ENCODE peak calls at places on chromosome 1, in five cellular contexts. C is GM03348; U is T-helper 9 cell; P is heart left ventricle; I is activated CD4-positive, alpha-beta T cell treated with anti-CD3 and anti-CD28 coated beads, Interleukin-2, amount 10 ng/mL, durations not matched to agents 7 days and 5 days. F is an unnamed sample.

GRCh38 chr1:37177230-37177864 is 143.0 kb upstream of the GRIK3 start:
- DNase-seq in I (peak; percentile 33), U (no peak), P (no peak), C (no peak), F (peak; percentile 28)

GRCh38 chr1:218347316-218347712 is 2.2 kb downstream of the TGFB2 start:
- DNase-seq in P (no peak), C (peak; percentile 17), I (no peak), U (no peak), F (peak; percentile 55)

GRCh38 chr1:21385022-21385421 is 54.9 kb upstream of the NBPF3 start:
- DNase-seq in U (no peak), P (no peak), C (no peak), I (no peak), F (no peak)

GRCh38 chr1:223429313-223429731 is 36.1 kb downstream of the CCDC185 start:
- DNase-seq in I (no peak), U (no peak), P (peak; percentile 42), C (peak; percentile 73), F (peak; percentile 59)

GRCh38 chr1:55211909-55212308 is 3.3 kb downstream of the USP24 start:
- DNase-seq in I (no peak), P (no peak), C (no peak), U (no peak), F (no peak)

GRCh38 chr1:231241751-231242150 is 739 bp downstream of the GNPAT start:
- DNase-seq in I (peak; percentile 7), U (no peak), P (peak; percentile 36), C (peak; percentile 39), F (peak; percentile 25)

GRCh38 chr1:172206256-172206655 is 214.2 kb upstream of the C1orf105 start:
- DNase-seq in C (no peak), U (no peak), P (no peak), I (no peak), F (no peak)

GRCh38 chr1:161307892-161308638 is 1.7 kb downstream of the MPZ start:
- DNase-seq in I (no peak), U (no peak), C (no peak), P (no peak), F (no peak)

GRCh38 chr1:184222561-184223157 is 164.2 kb upstream of the C1orf21 start:
- DNase-seq in I (peak; percentile 38), U (peak; percentile 11), C (peak; percentile 83), P (peak; percentile 42), F (peak; percentile 46)

GRCh38 chr1:68107771-68108170 is 57.3 kb upstream of the DIRAS3 start:
- DNase-seq in U (no peak), C (peak; percentile 44), P (no peak), I (no peak), F (peak; percentile 33)

GRCh38 chr1:97603776-97604175 is 317.1 kb downstream of the DPYD start:
- DNase-seq in I (no peak), P (no peak), U (no peak), C (peak; percentile 5), F (peak; percentile 7)

GRCh38 chr1:114510235-114511047 is 562 bp downstream of the TRIM33 start:
- DNase-seq in I (peak; percentile 45), P (peak; percentile 64), U (peak; percentile 16), C (peak; percentile 90), F (peak; percentile 68)

F was measured in Daoy.